ENCODE peak calls at places on chromosomes 5 and 9, in eight cellular contexts. One of them, this sample, is unnamed. For H3K36me3 and H3K9me3, the result is how much of the 10 kb centered on the place peaks cover.

GRCh38 chr5:33275921-33276705 is 164.7 kb upstream of the TARS1 start:
- DNase-seq in RWPE2: no peak
- DNase-seq in esophagus squamous epithelium: no peak
- DNase-seq in PC-3: no peak
- DNase-seq in body of pancreas: no peak
- DNase-seq in left ventricle myocardium inferior: no peak
- DNase-seq in heart right ventricle: no peak
- DNase-seq in lower lobe of right lung: no peak
- DNase-seq in this sample: no peak

GRCh38 chr9:114156658-114157421 is 1.5 kb downstream of the COL27A1 start:
- DNase-seq in left ventricle myocardium inferior: peak
- DNase-seq in heart right ventricle: peak
- DNase-seq in body of pancreas: peak
- DNase-seq in RWPE2: no peak
- DNase-seq in esophagus squamous epithelium: no peak
- DNase-seq in PC-3: no peak
- DNase-seq in lower lobe of right lung: peak
- DNase-seq in this sample: no peak

GRCh38 chr9:90770339-90770738 is 31.3 kb upstream of the SYK start:
- DNase-seq in left ventricle myocardium inferior: no peak
- DNase-seq in body of pancreas: no peak
- DNase-seq in lower lobe of right lung: no peak
- DNase-seq in esophagus squamous epithelium: no peak
- DNase-seq in PC-3: no peak
- DNase-seq in RWPE2: no peak
- DNase-seq in heart right ventricle: no peak
- DNase-seq in this sample: no peak

GRCh38 chr9:124818431-124819281 is 34.6 kb upstream of the WDR38 start:
- DNase-seq in lower lobe of right lung: peak
- DNase-seq in heart right ventricle: no peak
- DNase-seq in esophagus squamous epithelium: no peak
- DNase-seq in RWPE2: peak
- DNase-seq in PC-3: peak
- DNase-seq in body of pancreas: peak
- DNase-seq in left ventricle myocardium inferior: no peak
- DNase-seq in this sample: no peak

GRCh38 chr9:120713257-120714087 is 798 bp downstream of the MEGF9 start:
- DNase-seq in RWPE2: no peak
- DNase-seq in body of pancreas: peak
- DNase-seq in lower lobe of right lung: peak
- DNase-seq in PC-3: peak
- DNase-seq in left ventricle myocardium inferior: peak
- DNase-seq in esophagus squamous epithelium: no peak
- DNase-seq in heart right ventricle: no peak
- DNase-seq in this sample: no peak

GRCh38 chr5:135318924-135319323 is 80.1 kb downstream of the MACROH2A1 start:
- DNase-seq in heart right ventricle: no peak
- DNase-seq in esophagus squamous epithelium: no peak
- DNase-seq in left ventricle myocardium inferior: no peak
- DNase-seq in PC-3: no peak
- DNase-seq in RWPE2: peak
- DNase-seq in lower lobe of right lung: no peak
- DNase-seq in body of pancreas: no peak
- DNase-seq in this sample: no peak

GRCh38 chr5:102823441-102823874 is 68.4 kb downstream of the PAM start:
- DNase-seq in heart right ventricle: no peak
- DNase-seq in esophagus squamous epithelium: no peak
- DNase-seq in body of pancreas: no peak
- DNase-seq in RWPE2: no peak
- DNase-seq in lower lobe of right lung: no peak
- DNase-seq in left ventricle myocardium inferior: no peak
- DNase-seq in PC-3: no peak
- DNase-seq in this sample: no peak

GRCh38 chr5:147504535-147504934 is 5.3 kb downstream of the DPYSL3 start:
- DNase-seq in RWPE2: no peak
- DNase-seq in lower lobe of right lung: no peak
- DNase-seq in left ventricle myocardium inferior: no peak
- DNase-seq in esophagus squamous epithelium: no peak
- DNase-seq in PC-3: no peak
- DNase-seq in heart right ventricle: no peak
- DNase-seq in body of pancreas: no peak
- DNase-seq in this sample: no peak

GRCh38 chr9:77464591-77465125 is 183.5 kb downstream of the GNA14 start:
- DNase-seq in body of pancreas: no peak
- DNase-seq in lower lobe of right lung: no peak
- DNase-seq in RWPE2: no peak
- DNase-seq in esophagus squamous epithelium: no peak
- DNase-seq in heart right ventricle: no peak
- DNase-seq in left ventricle myocardium inferior: no peak
- DNase-seq in PC-3: no peak
- DNase-seq in this sample: no peak

GRCh38 chr9:90344013-90344412 is 298.6 kb downstream of the DIRAS2 start:
- DNase-seq in RWPE2: no peak
- DNase-seq in esophagus squamous epithelium: no peak
- DNase-seq in heart right ventricle: no peak
- DNase-seq in left ventricle myocardium inferior: no peak
- DNase-seq in PC-3: no peak
- DNase-seq in lower lobe of right lung: no peak
- DNase-seq in body of pancreas: no peak
- DNase-seq in this sample: no peak

GRCh38 chr5:125113328-125113727 is 366.9 kb upstream of the ZNF608 start:
- DNase-seq in body of pancreas: no peak
- DNase-seq in esophagus squamous epithelium: no peak
- DNase-seq in left ventricle myocardium inferior: no peak
- DNase-seq in lower lobe of right lung: no peak
- DNase-seq in PC-3: no peak
- DNase-seq in RWPE2: no peak
- DNase-seq in heart right ventricle: no peak
- DNase-seq in this sample: no peak

GRCh38 chr9:113898596-113898995 is 22.5 kb downstream of the ZNF618 start:
- DNase-seq in RWPE2: no peak
- DNase-seq in body of pancreas: no peak
- DNase-seq in PC-3: no peak
- DNase-seq in left ventricle myocardium inferior: no peak
- DNase-seq in heart right ventricle: no peak
- DNase-seq in lower lobe of right lung: no peak
- DNase-seq in esophagus squamous epithelium: no peak
- DNase-seq in this sample: no peak

GRCh38 chr9:14033067-14033466 is 280.9 kb downstream of the NFIB start:
- DNase-seq in esophagus squamous epithelium: no peak
- DNase-seq in PC-3: no peak
- DNase-seq in RWPE2: no peak
- DNase-seq in body of pancreas: no peak
- DNase-seq in heart right ventricle: no peak
- DNase-seq in left ventricle myocardium inferior: no peak
- DNase-seq in lower lobe of right lung: no peak
- DNase-seq in this sample: no peak

GRCh38 chr5:103703617-103704016 is 141.0 kb upstream of the NUDT12 start:
- DNase-seq in esophagus squamous epithelium: no peak
- DNase-seq in PC-3: peak
- DNase-seq in left ventricle myocardium inferior: no peak
- DNase-seq in lower lobe of right lung: no peak
- DNase-seq in heart right ventricle: no peak
- DNase-seq in body of pancreas: no peak
- DNase-seq in RWPE2: no peak
- DNase-seq in this sample: no peak

GRCh38 chr5:133243196-133243595 is 191.4 kb downstream of the HSPA4 start:
- DNase-seq in body of pancreas: no peak
- DNase-seq in RWPE2: no peak
- DNase-seq in esophagus squamous epithelium: no peak
- DNase-seq in PC-3: no peak
- DNase-seq in left ventricle myocardium inferior: no peak
- DNase-seq in heart right ventricle: no peak
- DNase-seq in lower lobe of right lung: no peak
- DNase-seq in this sample: no peak

GRCh38 chr9:135116892-135117680 is 29.6 kb downstream of the OLFM1 start:
- DNase-seq in body of pancreas: no peak
- DNase-seq in esophagus squamous epithelium: no peak
- DNase-seq in left ventricle myocardium inferior: no peak
- DNase-seq in RWPE2: no peak
- DNase-seq in heart right ventricle: no peak
- DNase-seq in lower lobe of right lung: no peak
- DNase-seq in PC-3: no peak
- DNase-seq in this sample: no peak

GRCh38 chr5:99320461-99320860 is 391.7 kb upstream of the CHD1 start:
- DNase-seq in RWPE2: no peak
- DNase-seq in PC-3: peak
- DNase-seq in left ventricle myocardium inferior: no peak
- DNase-seq in esophagus squamous epithelium: no peak
- DNase-seq in lower lobe of right lung: no peak
- DNase-seq in heart right ventricle: no peak
- DNase-seq in body of pancreas: no peak
- DNase-seq in this sample: no peak

GRCh38 chr9:4366649-4367330 is 66.9 kb upstream of the GLIS3 start:
- DNase-seq in PC-3: peak
- DNase-seq in lower lobe of right lung: no peak
- DNase-seq in heart right ventricle: no peak
- DNase-seq in body of pancreas: peak
- DNase-seq in left ventricle myocardium inferior: no peak
- DNase-seq in RWPE2: no peak
- DNase-seq in esophagus squamous epithelium: no peak
- DNase-seq in this sample: no peak

GRCh38 chr9:86407022-86407421 is 52.8 kb upstream of the TUT7 start:
- DNase-seq in esophagus squamous epithelium: no peak
- DNase-seq in heart right ventricle: no peak
- DNase-seq in lower lobe of right lung: no peak
- DNase-seq in PC-3: peak
- DNase-seq in body of pancreas: peak
- DNase-seq in left ventricle myocardium inferior: no peak
- DNase-seq in RWPE2: no peak
- DNase-seq in this sample: no peak

GRCh38 chr5:141465351-141465750 is 10.4 kb upstream of the PCDHGC3 start:
- DNase-seq in body of pancreas: no peak
- DNase-seq in RWPE2: no peak
- DNase-seq in esophagus squamous epithelium: no peak
- DNase-seq in lower lobe of right lung: no peak
- DNase-seq in heart right ventricle: no peak
- DNase-seq in PC-3: no peak
- DNase-seq in left ventricle myocardium inferior: no peak
- DNase-seq in this sample: no peak

GRCh38 chr9:136769710-136770191 is 5.4 kb upstream of the LCN15 start:
- DNase-seq in RWPE2: peak
- DNase-seq in heart right ventricle: no peak
- DNase-seq in body of pancreas: peak
- DNase-seq in PC-3: peak
- DNase-seq in lower lobe of right lung: no peak
- DNase-seq in left ventricle myocardium inferior: no peak
- DNase-seq in esophagus squamous epithelium: no peak
- DNase-seq in this sample: no peak

GRCh38 chr5:178540526-178540925 is 49.7 kb downstream of the COL23A1 start:
- DNase-seq in PC-3: no peak
- DNase-seq in RWPE2: no peak
- DNase-seq in lower lobe of right lung: no peak
- DNase-seq in body of pancreas: no peak
- DNase-seq in esophagus squamous epithelium: no peak
- DNase-seq in left ventricle myocardium inferior: no peak
- DNase-seq in heart right ventricle: no peak
- DNase-seq in this sample: no peak

GRCh38 chr5:133848306-133848924 is 120.0 kb downstream of the C5orf15 start:
- DNase-seq in heart right ventricle: no peak
- DNase-seq in body of pancreas: no peak
- DNase-seq in left ventricle myocardium inferior: no peak
- DNase-seq in esophagus squamous epithelium: no peak
- DNase-seq in RWPE2: no peak
- DNase-seq in lower lobe of right lung: no peak
- DNase-seq in PC-3: peak
- DNase-seq in this sample: no peak

DNA sequence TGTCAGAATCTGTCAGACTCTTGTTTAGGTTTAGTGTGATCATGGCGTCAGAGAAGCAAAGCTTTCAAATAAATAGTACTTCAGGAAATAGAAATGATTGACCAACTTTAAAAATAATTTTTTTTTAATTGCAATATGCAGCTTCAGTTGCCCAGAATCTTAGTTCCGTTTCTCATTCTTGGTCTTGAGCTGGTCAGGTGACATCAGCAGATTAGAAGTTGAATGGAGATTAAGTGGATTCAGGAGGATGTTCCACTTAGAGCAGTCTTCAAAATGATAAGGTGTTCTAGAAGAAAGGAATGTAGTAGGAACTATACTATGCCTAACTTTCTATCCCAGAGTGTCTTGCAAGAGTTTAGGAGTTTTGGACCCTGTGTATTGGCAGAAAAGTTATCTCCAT is 30.6 kb downstream of the OTULIN start:
- DNase-seq in PC-3: no peak
- DNase-seq in heart right ventricle: no peak
- DNase-seq in body of pancreas: no peak
- DNase-seq in lower lobe of right lung: no peak
- DNase-seq in esophagus squamous epithelium: no peak
- DNase-seq in left ventricle myocardium inferior: no peak
- DNase-seq in RWPE2: no peak
- DNase-seq in this sample: no peak
- H3K36me3 ChIP-seq in PC-3: half or more
- H3K36me3 ChIP-seq in heart right ventricle: under half
- H3K36me3 ChIP-seq in body of pancreas: under half
- H3K36me3 ChIP-seq in lower lobe of right lung: half or more
- H3K36me3 ChIP-seq in esophagus squamous epithelium: half or more
- H3K36me3 ChIP-seq in left ventricle myocardium inferior: half or more
- H3K36me3 ChIP-seq in RWPE2: half or more
- H3K36me3 ChIP-seq in this sample: under half

GRCh38 chr5:3077684-3078083 is 326.2 kb upstream of the IRX2 start:
- DNase-seq in esophagus squamous epithelium: no peak
- DNase-seq in left ventricle myocardium inferior: no peak
- DNase-seq in RWPE2: no peak
- DNase-seq in heart right ventricle: no peak
- DNase-seq in PC-3: no peak
- DNase-seq in body of pancreas: no peak
- DNase-seq in lower lobe of right lung: no peak
- DNase-seq in this sample: no peak

GRCh38 chr5:3080366-3080765 is 328.9 kb upstream of the IRX2 start:
- DNase-seq in esophagus squamous epithelium: no peak
- DNase-seq in lower lobe of right lung: no peak
- DNase-seq in RWPE2: no peak
- DNase-seq in body of pancreas: no peak
- DNase-seq in left ventricle myocardium inferior: no peak
- DNase-seq in PC-3: no peak
- DNase-seq in heart right ventricle: no peak
- DNase-seq in this sample: no peak

GRCh38 chr5:3075309-3075708 is 323.8 kb upstream of the IRX2 start:
- DNase-seq in heart right ventricle: no peak
- DNase-seq in left ventricle myocardium inferior: no peak
- DNase-seq in body of pancreas: no peak
- DNase-seq in RWPE2: no peak
- DNase-seq in lower lobe of right lung: no peak
- DNase-seq in PC-3: no peak
- DNase-seq in esophagus squamous epithelium: no peak
- DNase-seq in this sample: no peak
- H3K9me3 ChIP-seq in heart right ventricle: under half
- H3K9me3 ChIP-seq in left ventricle myocardium inferior: under half
- H3K9me3 ChIP-seq in body of pancreas: under half
- H3K9me3 ChIP-seq in RWPE2: under half
- H3K9me3 ChIP-seq in lower lobe of right lung: under half
- H3K9me3 ChIP-seq in PC-3: under half
- H3K9me3 ChIP-seq in esophagus squamous epithelium: under half
- H3K9me3 ChIP-seq in this sample: under half

GRCh38 chr5:66658516-66658915 is 62.3 kb downstream of the MAST4 start:
- DNase-seq in body of pancreas: no peak
- DNase-seq in RWPE2: no peak
- DNase-seq in lower lobe of right lung: no peak
- DNase-seq in PC-3: no peak
- DNase-seq in left ventricle myocardium inferior: no peak
- DNase-seq in heart right ventricle: no peak
- DNase-seq in esophagus squamous epithelium: no peak
- DNase-seq in this sample: no peak
- H3K36me3 ChIP-seq in body of pancreas: under half
- H3K36me3 ChIP-seq in RWPE2: under half
- H3K36me3 ChIP-seq in lower lobe of right lung: under half
- H3K36me3 ChIP-seq in PC-3: under half
- H3K36me3 ChIP-seq in left ventricle myocardium inferior: under half
- H3K36me3 ChIP-seq in heart right ventricle: under half
- H3K36me3 ChIP-seq in esophagus squamous epithelium: under half
- H3K36me3 ChIP-seq in this sample: under half

GRCh38 chr5:131867524-131867923 is 70.7 kb upstream of the FNIP1 start:
- DNase-seq in left ventricle myocardium inferior: no peak
- DNase-seq in RWPE2: no peak
- DNase-seq in PC-3: no peak
- DNase-seq in esophagus squamous epithelium: no peak
- DNase-seq in heart right ventricle: no peak
- DNase-seq in lower lobe of right lung: no peak
- DNase-seq in body of pancreas: no peak
- DNase-seq in this sample: no peak
- H3K9me3 ChIP-seq in left ventricle myocardium inferior: half or more
- H3K9me3 ChIP-seq in RWPE2: under half
- H3K9me3 ChIP-seq in PC-3: under half
- H3K9me3 ChIP-seq in esophagus squamous epithelium: under half
- H3K9me3 ChIP-seq in heart right ventricle: half or more
- H3K9me3 ChIP-seq in lower lobe of right lung: under half
- H3K9me3 ChIP-seq in body of pancreas: under half
- H3K9me3 ChIP-seq in this sample: under half

This sample was measured in thoracic aorta.